ENCODE peak calls at places on chromosome 2, in seven cellular contexts. U is A549, N is SK-N-SH, V is GM12878, X is IMR-90, M is HepG2, K is K562. I is an unnamed sample.

GRCh38 chr2:188726561-188727247 is 247.5 kb upstream of the COL3A1 start:
- DNase-seq in M (no peak), V (no peak), X (no peak), U (no peak), N (no peak), K (no peak), I (no peak)

GRCh38 chr2:212638694-212639093 is 100.1 kb upstream of the ERBB4 start:
- DNase-seq in N (no peak), K (no peak), M (no peak), V (no peak), X (no peak), U (no peak), I (no peak)

GRCh38 chr2:36597003-36597531 is 901 bp downstream of the FEZ2 start:
- DNase-seq in M (no peak), X (no peak), V (no peak), K (no peak), N (peak), U (no peak), I (no peak)

GRCh38 chr2:46983065-46983801 is 67.6 kb upstream of the MCFD2 start:
- DNase-seq in X (peak), N (peak), M (no peak), V (peak), U (no peak), K (peak), I (no peak)

GRCh38 chr2:143740431-143740830 is 611.2 kb downstream of the ARHGAP15 start:
- DNase-seq in M (no peak), X (no peak), U (no peak), V (no peak), N (no peak), K (no peak), I (no peak)

GRCh38 chr2:232647261-232647660 is 13.9 kb downstream of the EFHD1 start:
- DNase-seq in X (no peak), V (no peak), M (no peak), K (no peak), U (no peak), N (no peak), I (no peak)

GRCh38 chr2:110702981-110703380 is 25.1 kb upstream of the BUB1 start:
- DNase-seq in K (no peak), X (no peak), M (no peak), U (no peak), N (no peak), V (no peak), I (no peak)

GRCh38 chr2:29632018-29632417 is 289.4 kb downstream of the ALK start:
- DNase-seq in X (peak), M (no peak), V (no peak), U (no peak), K (no peak), N (no peak), I (no peak)

GRCh38 chr2:39435254-39435653 is 1.8 kb downstream of the MAP4K3 start:
- DNase-seq in X (peak), K (peak), M (no peak), N (no peak), U (no peak), V (no peak), I (no peak)

GRCh38 chr2:200471324-200471848 is 38.5 kb downstream of the KCTD18 start:
- DNase-seq in K (no peak), X (no peak), V (peak), U (peak), N (peak), M (peak), I (no peak)

GRCh38 chr2:32627901-32628645 is at the start of gene TTC27:
- DNase-seq in V (peak), X (peak), K (peak), M (peak), U (peak), N (peak), I (peak)

GRCh38 chr2:32627441-32627900 is 379 bp upstream of the TTC27 start:
- DNase-seq in N (peak), K (no peak), M (peak), U (peak), V (no peak), X (peak), I (no peak)

GRCh38 chr2:32626591-32627221 is 1.1 kb upstream of the TTC27 start:
- DNase-seq in U (no peak), N (peak), M (no peak), V (no peak), X (no peak), K (no peak), I (no peak)

DNA sequence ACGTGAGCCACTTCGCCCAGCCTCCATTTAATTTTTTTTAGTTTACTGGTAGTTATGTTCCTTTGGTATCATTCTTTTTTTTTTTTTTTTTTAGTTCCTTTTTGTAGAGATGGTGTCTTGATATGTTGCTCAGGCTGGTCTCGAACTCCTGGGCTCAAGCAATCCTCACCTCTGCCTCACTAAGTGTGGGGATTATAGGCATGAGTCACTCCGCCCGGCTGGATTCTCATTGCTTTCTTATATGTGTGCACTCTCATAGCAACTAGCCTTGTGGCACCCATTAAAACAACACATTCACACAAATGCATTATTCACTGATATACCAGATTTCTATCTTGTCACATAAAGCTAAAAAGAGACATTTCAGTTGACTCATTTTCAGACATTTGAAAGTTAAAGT is 4.2 kb downstream of the TTC27 start:
- DNase-seq in K (peak), U (peak), V (no peak), M (no peak), N (no peak), X (peak), I (no peak)
- TF ChIP-seq RFX5 in K (no peak), U (no peak), V (no peak), M (no peak), N (no peak), X (no peak), I (no peak)

GRCh38 chr2:71577209-71577608 is 123.8 kb downstream of the DYSF start:
- DNase-seq in N (no peak), U (no peak), M (no peak), K (no peak), X (no peak), V (no peak), I (no peak)

GRCh38 chr2:71581015-71581414 is 127.7 kb downstream of the DYSF start:
- DNase-seq in U (no peak), X (no peak), N (no peak), V (no peak), M (no peak), K (no peak), I (no peak)

GRCh38 chr2:71576541-71576940 is 123.2 kb downstream of the DYSF start:
- DNase-seq in M (no peak), N (no peak), K (no peak), U (no peak), V (no peak), X (no peak), I (no peak)

GRCh38 chr2:71575966-71576365 is 122.6 kb downstream of the DYSF start:
- DNase-seq in U (no peak), M (no peak), X (no peak), V (no peak), K (no peak), N (no peak), I (no peak)

DNA sequence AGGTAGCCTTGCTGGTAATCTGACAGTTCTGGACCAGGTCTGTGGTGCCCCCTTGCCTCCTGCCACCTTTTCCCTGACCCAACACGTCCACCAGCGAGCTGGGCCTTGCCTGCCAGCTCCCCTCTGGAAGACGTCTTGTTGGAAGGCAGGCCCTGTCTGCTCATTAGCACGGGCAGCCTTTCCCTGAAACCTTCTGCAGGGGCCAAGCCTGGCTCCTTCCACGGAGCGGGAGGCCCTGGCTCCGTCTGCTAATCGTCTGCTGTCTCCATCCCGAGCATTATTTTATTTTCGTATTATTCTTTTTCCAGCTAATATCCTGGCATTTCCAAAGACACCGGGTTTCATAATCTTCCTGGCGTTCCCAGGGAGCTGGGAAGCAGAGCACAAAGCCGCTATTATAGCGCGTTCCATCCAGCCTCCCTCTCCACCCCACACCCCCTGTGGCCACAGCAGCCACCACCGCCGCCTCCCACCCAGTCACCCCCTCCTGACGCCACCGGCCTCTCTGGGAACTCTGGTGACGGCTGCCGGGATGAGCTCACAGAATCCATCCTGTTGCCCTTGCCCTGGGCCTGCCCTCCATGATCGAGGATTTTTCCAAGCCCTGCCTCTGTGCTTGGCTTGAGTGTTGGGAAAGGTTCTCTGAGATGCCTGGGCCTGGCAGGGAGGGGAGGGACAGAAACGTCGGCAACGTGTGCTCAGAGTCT is 125.5 kb downstream of the DYSF start:
- DNase-seq in K (no peak), M (no peak), V (no peak), N (no peak), X (peak), U (no peak), I (no peak)
- TF ChIP-seq RFX5 in K (no peak), M (no peak), V (no peak), N (no peak), X (no peak), U (no peak), I (no peak)

DNA sequence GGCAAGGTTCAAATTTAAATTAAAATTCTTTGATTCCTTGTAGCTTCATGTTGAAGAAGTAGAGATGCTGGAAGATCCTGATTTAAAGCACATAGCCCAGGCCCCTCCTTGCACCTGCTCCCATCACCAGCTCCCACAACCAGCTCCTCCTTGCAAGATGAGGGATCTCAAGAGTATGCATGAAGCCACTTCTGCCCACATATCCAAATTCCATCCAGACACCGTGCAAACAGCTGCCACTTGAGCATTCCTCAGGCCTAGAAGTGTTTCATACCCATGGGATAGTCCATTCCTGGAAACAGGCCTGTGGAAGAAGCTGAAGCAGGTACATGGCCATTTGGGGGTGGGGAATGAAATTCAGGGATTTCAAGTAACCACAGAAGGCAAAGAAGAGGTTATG is 32.4 kb upstream of the ITPRID2 start:
- DNase-seq in K (no peak), U (no peak), V (no peak), N (no peak), X (no peak), M (no peak), I (no peak)
- TF ChIP-seq RFX5 in K (no peak), U (no peak), V (no peak), N (no peak), X (no peak), M (no peak), I (no peak)

GRCh38 chr2:229414631-229415030 is 143.5 kb upstream of the PID1 start:
- DNase-seq in N (no peak), U (no peak), X (no peak), M (no peak), V (no peak), K (no peak), I (no peak)
- TF ChIP-seq RFX5 in N (no peak), U (no peak), X (no peak), M (no peak), V (no peak), K (no peak), I (no peak)

GRCh38 chr2:73202156-73203054 is at the start of gene NOTO:
- DNase-seq in N (peak), X (no peak), K (no peak), M (no peak), U (no peak), V (no peak), I (peak)
- TF ChIP-seq RFX5 in N (no peak), X (no peak), K (no peak), M (no peak), U (no peak), V (no peak), I (no peak)

GRCh38 chr2:144937066-144937465 is 417.1 kb upstream of the ZEB2 start:
- DNase-seq in N (no peak), X (no peak), M (no peak), V (no peak), K (no peak), U (no peak), I (no peak)
- TF ChIP-seq RFX5 in N (no peak), X (no peak), M (no peak), V (no peak), K (no peak), U (no peak), I (no peak)

DNA sequence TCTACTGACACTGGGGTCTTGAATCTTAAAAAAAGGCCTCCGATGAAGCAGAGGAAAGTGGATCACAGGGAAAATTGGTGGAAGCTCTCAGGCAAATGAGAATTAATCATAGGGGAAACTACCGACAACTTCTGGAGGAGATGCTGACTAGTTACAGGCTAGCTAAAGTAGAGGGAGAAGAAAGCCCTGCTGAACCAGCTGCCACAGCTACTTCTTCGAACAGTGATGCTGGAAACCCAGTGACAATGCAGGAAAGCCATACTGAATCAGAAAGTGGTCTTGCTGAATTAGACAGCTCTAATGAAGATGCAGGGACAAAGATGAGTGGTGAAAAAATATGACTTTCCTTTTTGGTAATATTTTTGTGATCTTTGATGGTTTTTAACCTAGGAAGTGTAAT is 44.9 kb upstream of the SLC3A1 start:
- DNase-seq in N (peak), X (no peak), V (no peak), K (no peak), U (peak), M (no peak), I (no peak)
- TF ChIP-seq RFX5 in N (no peak), X (no peak), V (no peak), K (no peak), U (no peak), M (no peak), I (no peak)

DNA sequence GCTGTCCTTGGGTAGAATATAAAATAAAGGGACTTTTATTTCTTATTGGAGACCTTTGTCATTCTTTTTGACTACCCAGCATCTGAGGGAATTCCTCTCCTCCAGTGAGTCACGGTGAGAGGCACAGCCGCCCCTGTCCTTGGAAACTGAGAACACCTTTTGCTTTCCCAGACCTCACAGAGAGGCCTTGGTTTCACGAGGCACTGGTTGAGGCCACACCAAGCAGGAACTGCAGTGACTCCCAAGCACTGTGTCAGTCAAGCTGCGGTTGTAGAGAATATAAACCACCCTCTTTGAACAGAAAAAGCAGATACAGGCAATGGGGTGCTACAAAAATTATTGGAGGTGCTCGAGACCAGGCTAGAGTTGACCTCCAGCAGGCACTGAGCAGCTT is 16.4 kb downstream of the PRKAG3 start:
- DNase-seq in U (no peak), N (no peak), K (no peak), M (no peak), V (no peak), X (no peak), I (no peak)
- TF ChIP-seq RFX5 in U (no peak), N (no peak), K (no peak), M (no peak), V (no peak), X (no peak), I (no peak)

DNA sequence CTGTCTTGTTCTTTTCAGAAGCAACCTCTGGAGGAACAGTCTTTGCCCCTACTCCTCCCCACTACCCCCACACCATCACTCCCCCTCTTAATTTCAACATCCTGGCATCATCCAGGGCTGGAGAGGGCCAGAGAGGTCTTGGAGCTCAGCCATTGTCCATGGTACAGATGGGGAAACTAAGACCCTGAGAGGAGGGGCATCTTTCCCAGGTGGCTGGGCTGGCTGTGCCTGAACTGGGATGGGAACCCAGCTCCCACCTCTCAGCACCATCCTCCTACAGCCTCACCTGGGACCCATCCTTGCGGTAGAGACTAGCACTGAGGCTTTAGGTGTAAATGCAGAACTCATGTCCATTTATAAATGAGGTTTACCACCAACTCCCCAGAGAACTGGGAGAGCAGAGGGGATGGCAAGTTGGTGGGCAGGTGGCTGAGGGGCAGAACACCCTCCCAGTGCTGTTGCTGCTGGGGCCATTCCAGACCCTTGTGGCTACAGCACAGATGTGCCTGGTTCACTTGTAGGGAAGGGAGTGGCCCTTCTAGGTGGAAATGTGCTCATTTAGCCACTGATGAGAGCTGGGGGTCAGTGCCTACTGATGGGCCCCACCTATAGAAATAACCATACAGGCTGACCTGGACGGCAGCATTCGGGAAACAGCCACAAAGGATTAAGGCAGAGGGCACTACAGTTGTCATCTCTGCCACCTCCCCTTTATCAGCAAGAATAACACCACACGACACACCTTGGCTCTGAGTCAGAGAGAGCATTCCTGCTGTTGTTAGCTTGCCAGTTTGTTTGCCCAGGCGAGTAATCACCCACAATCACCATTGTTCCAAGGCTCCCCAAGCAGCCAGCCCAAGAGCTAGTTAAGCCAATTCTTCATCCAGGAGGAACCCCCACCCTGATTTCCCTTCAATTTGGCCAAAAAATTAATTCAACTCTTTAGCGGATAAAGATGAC is 2.1 kb downstream of the MLPH start:
- DNase-seq in X (peak), V (no peak), U (peak), N (no peak), M (no peak), K (no peak), I (no peak)
- TF ChIP-seq RFX5 in X (no peak), V (no peak), U (no peak), N (no peak), M (no peak), K (no peak), I (no peak)

I was measured in H1.